ENCODE peak calls at places on chromosomes 13 and 19, in five cellular contexts. N, J, C, P and A are unnamed samples.

GRCh38 chr13:111281751-111282311 is 38.6 kb upstream of the TEX29 start:
- DNase-seq in N (no peak), J (no peak), C (no peak), P (peak), A (no peak)

GRCh38 chr19:35476149-35476548 is 14.1 kb downstream of the KRTDAP start:
- DNase-seq in N (no peak), J (no peak), C (no peak), P (no peak), A (no peak)

GRCh38 chr19:20244356-20244755 is 77.3 kb downstream of the ZNF486 start:
- DNase-seq in N (no peak), J (no peak), C (no peak), P (no peak), A (no peak)

GRCh38 chr19:1016647-1017114 is 4.2 kb downstream of the TMEM259 start:
- DNase-seq in N (no peak), J (peak), C (no peak), P (no peak), A (no peak)

GRCh38 chr19:34336781-34337271 is 28.2 kb upstream of the GPI start:
- DNase-seq in N (no peak), J (peak), C (no peak), P (no peak), A (no peak)

GRCh38 chr13:41812851-41813250 is 148.1 kb downstream of the VWA8 start:
- DNase-seq in N (no peak), J (no peak), C (no peak), P (no peak), A (no peak)

GRCh38 chr19:14002571-14003278 is 3.4 kb downstream of the RFX1 start:
- DNase-seq in N (no peak), J (no peak), C (no peak), P (no peak), A (no peak)

GRCh38 chr19:13961826-13962737 is 9.8 kb downstream of the DCAF15 start:
- DNase-seq in N (no peak), J (no peak), C (no peak), P (no peak), A (no peak)

GRCh38 chr13:91348906-91349435 is 1.5 kb downstream of the MIR17HG start:
- DNase-seq in N (peak), J (peak), C (peak), P (peak), A (peak)

GRCh38 chr19:17346109-17346671 is 8.8 kb downstream of the GTPBP3 start:
- DNase-seq in N (peak), J (peak), C (peak), P (no peak), A (no peak)

GRCh38 chr13:96052655-96053002 is 572 bp downstream of the UGGT2 start:
- DNase-seq in N (no peak), J (no peak), C (no peak), P (peak), A (peak)

GRCh38 chr13:21012841-21013681 is 48.3 kb downstream of the LATS2 start:
- DNase-seq in N (no peak), J (no peak), C (no peak), P (no peak), A (no peak)